ENCODE peak calls at places on chromosomes 11 and 22, in eight cellular contexts. Q, G, R, I, A, T, D and B are unnamed samples. For H3K9me3, the result is how much of the 10 kb centered on the place peaks cover.

GRCh38 chr11:133906241-133906640 is 50.5 kb downstream of the IGSF9B start:
- DNase-seq in I (no peak), G (peak), D (no peak), A (no peak), T (no peak), Q (no peak), R (no peak), B (no peak)

GRCh38 chr22:32237905-32238304 is 17.2 kb downstream of the SLC5A4 start:
- DNase-seq in I (no peak), R (no peak), T (no peak), D (no peak), Q (no peak), G (no peak), A (no peak), B (no peak)

GRCh38 chr11:78282821-78283220 is 94.1 kb downstream of the USP35 start:
- DNase-seq in D (no peak), T (no peak), A (no peak), R (no peak), G (no peak), I (no peak), Q (no peak), B (no peak)

GRCh38 chr11:16605440-16605970 is 132.9 kb upstream of the C11orf58 start:
- DNase-seq in Q (no peak), G (no peak), D (no peak), A (peak), T (no peak), R (peak), I (peak), B (no peak)

GRCh38 chr11:61542661-61543060 is 34.1 kb downstream of the LRRC10B start:
- DNase-seq in A (no peak), G (no peak), I (no peak), R (no peak), Q (no peak), T (no peak), D (no peak), B (no peak)

GRCh38 chr22:36419177-36419911 is 31.6 kb upstream of the MYH9 start:
- DNase-seq in I (no peak), G (no peak), T (no peak), R (peak), D (peak), Q (no peak), A (no peak), B (no peak)

GRCh38 chr11:133966924-133967598 is 10.3 kb upstream of the IGSF9B start:
- DNase-seq in A (peak), T (no peak), I (peak), D (no peak), Q (peak), G (peak), R (no peak), B (no peak)

GRCh38 chr11:76141901-76142300 is 64.4 kb downstream of the WNT11 start:
- DNase-seq in I (no peak), Q (no peak), T (no peak), R (peak), G (no peak), A (no peak), D (peak), B (no peak)

GRCh38 chr22:29268511-29269229 is 602 bp downstream of the EWSR1 start:
- DNase-seq in A (peak), Q (peak), D (peak), T (peak), G (peak), R (peak), I (peak), B (no peak)

GRCh38 chr11:27406498-27407354 is 43.7 kb upstream of the CCDC34 start:
- DNase-seq in Q (no peak), I (no peak), A (no peak), T (no peak), G (no peak), D (no peak), R (no peak), B (no peak)

GRCh38 chr22:30202531-30203006 is 44.0 kb downstream of the LIF start:
- DNase-seq in T (peak), Q (no peak), I (peak), R (peak), D (no peak), A (no peak), G (no peak), B (no peak)

GRCh38 chr11:2576536-2576935 is 123.3 kb downstream of the KCNQ1OT1 start:
- DNase-seq in I (no peak), T (no peak), D (no peak), R (no peak), Q (no peak), G (peak), A (peak), B (no peak)

GRCh38 chr11:95282337-95282751 is 51.3 kb upstream of the SESN3 start:
- DNase-seq in G (no peak), I (peak), Q (no peak), R (no peak), T (no peak), D (no peak), A (no peak), B (no peak)

GRCh38 chr11:26187639-26188038 is 144.3 kb upstream of the ANO3 start:
- DNase-seq in I (no peak), D (no peak), G (no peak), Q (no peak), T (peak), A (no peak), R (peak), B (no peak)

GRCh38 chr11:31106963-31107576 is 262.5 kb downstream of the DCDC1 start:
- DNase-seq in D (peak), I (peak), A (peak), R (peak), T (peak), G (no peak), Q (peak), B (no peak)

GRCh38 chr22:32482708-32483107 is 8.1 kb downstream of the FBXO7 start:
- DNase-seq in Q (no peak), D (no peak), R (peak), G (no peak), A (no peak), I (no peak), T (no peak), B (no peak)

GRCh38 chr22:26471522-26471921 is 12.1 kb downstream of the HPS4 start:
- DNase-seq in D (no peak), A (peak), Q (no peak), I (no peak), T (no peak), R (peak), G (no peak), B (no peak)

GRCh38 chr22:29434288-29434687 is 4.1 kb upstream of the RFPL1 start:
- DNase-seq in D (no peak), Q (no peak), G (no peak), T (no peak), A (no peak), I (no peak), R (no peak), B (no peak)

GRCh38 chr11:95764267-95764898 is 25.2 kb downstream of the FAM76B start:
- DNase-seq in R (peak), I (peak), A (no peak), T (no peak), G (no peak), Q (no peak), D (no peak), B (no peak)

GRCh38 chr11:44648109-44648508 is 78.7 kb upstream of the TSPAN18 start:
- DNase-seq in I (no peak), T (no peak), Q (no peak), R (no peak), G (no peak), D (no peak), A (no peak), B (no peak)

GRCh38 chr11:122045181-122045586 is 70.8 kb downstream of the BLID start:
- DNase-seq in D (no peak), G (no peak), I (no peak), T (no peak), A (no peak), Q (no peak), R (peak), B (no peak)

GRCh38 chr11:75261902-75262361 is 21.4 kb downstream of the TPBGL start:
- DNase-seq in G (peak), T (no peak), A (no peak), R (no peak), I (peak), D (no peak), Q (no peak), B (no peak)

GRCh38 chr11:62372871-62373270 is 35.6 kb downstream of the ASRGL1 start:
- DNase-seq in A (no peak), G (no peak), T (no peak), I (no peak), R (no peak), Q (no peak), D (peak), B (no peak)

GRCh38 chr22:43482310-43482625 is 70.5 kb downstream of the MPPED1 start:
- DNase-seq in A (no peak), D (no peak), G (no peak), R (no peak), Q (no peak), T (no peak), I (no peak), B (no peak)

GRCh38 chr11:72239849-72240460 is 4.0 kb downstream of the PHOX2A start:
- DNase-seq in G (peak), Q (no peak), R (no peak), D (no peak), T (no peak), A (peak), I (peak), B (no peak)

GRCh38 chr11:35968386-35969088 is 24.7 kb downstream of the LDLRAD3 start:
- DNase-seq in D (no peak), Q (no peak), G (no peak), T (no peak), I (no peak), A (no peak), R (peak), B (no peak)

GRCh38 chr11:31810779-31811647 is at the start of gene PAX6:
- DNase-seq in Q (no peak), A (peak), T (no peak), I (peak), D (peak), R (peak), G (no peak), B (no peak)

GRCh38 chr11:103031834-103032233 is 60.1 kb downstream of the DCUN1D5 start:
- DNase-seq in G (no peak), R (peak), D (no peak), I (no peak), T (no peak), A (no peak), Q (no peak), B (no peak)

GRCh38 chr22:24566899-24567511 is 11.2 kb downstream of the SNRPD3 start:
- DNase-seq in Q (no peak), G (no peak), R (no peak), T (no peak), D (no peak), I (no peak), A (no peak), B (no peak)

GRCh38 chr11:63870351-63871197 is 31.7 kb downstream of the MARK2 start:
- DNase-seq in A (no peak), R (peak), I (no peak), D (no peak), T (no peak), G (no peak), Q (no peak), B (no peak)

GRCh38 chr11:63867511-63867910 is 28.6 kb downstream of the MARK2 start:
- DNase-seq in R (no peak), Q (no peak), D (no peak), T (no peak), I (no peak), G (no peak), A (no peak), B (no peak)

GRCh38 chr11:63869171-63869591 is 30.3 kb downstream of the MARK2 start:
- DNase-seq in A (no peak), T (no peak), I (no peak), G (no peak), Q (no peak), D (no peak), R (no peak), B (no peak)

GRCh38 chr11:63869686-63870085 is 30.8 kb downstream of the MARK2 start:
- DNase-seq in T (no peak), Q (peak), I (no peak), G (peak), D (no peak), A (no peak), R (no peak), B (no peak)

GRCh38 chr11:63868399-63869064 is 29.6 kb downstream of the MARK2 start:
- DNase-seq in D (no peak), A (no peak), T (peak), R (no peak), G (no peak), I (no peak), Q (no peak), B (no peak)
- H3K27ac ChIP-seq in D (peak), A (no peak), T (no peak), R (no peak), G (no peak), I (no peak), Q (no peak), B (peak)

GRCh38 chr22:49866646-49867045 is 13.0 kb downstream of the ZBED4 start:
- DNase-seq in T (no peak), R (no peak), Q (no peak), A (no peak), G (no peak), I (no peak), D (no peak), B (no peak)
- H3K9me3 ChIP-seq in T (half or more), R (under half), Q (under half), A (under half), G (under half), I (under half), D (under half), B (under half)

GRCh38 chr11:22666700-22667439 is 459 bp downstream of the GAS2 start:
- DNase-seq in I (peak), T (no peak), A (peak), D (no peak), Q (no peak), R (no peak), G (no peak), B (no peak)

GRCh38 chr11:22668005-22668796 is 1.8 kb downstream of the GAS2 start:
- DNase-seq in I (no peak), G (no peak), T (no peak), A (no peak), R (no peak), D (no peak), Q (no peak), B (no peak)

GRCh38 chr11:22670803-22671202 is 4.4 kb downstream of the GAS2 start:
- DNase-seq in T (no peak), R (peak), G (no peak), A (no peak), I (no peak), D (no peak), Q (no peak), B (no peak)

GRCh38 chr11:22669368-22669767 is 3.0 kb downstream of the GAS2 start:
- DNase-seq in A (no peak), T (no peak), Q (no peak), G (no peak), I (no peak), R (no peak), D (no peak), B (no peak)

DNA sequence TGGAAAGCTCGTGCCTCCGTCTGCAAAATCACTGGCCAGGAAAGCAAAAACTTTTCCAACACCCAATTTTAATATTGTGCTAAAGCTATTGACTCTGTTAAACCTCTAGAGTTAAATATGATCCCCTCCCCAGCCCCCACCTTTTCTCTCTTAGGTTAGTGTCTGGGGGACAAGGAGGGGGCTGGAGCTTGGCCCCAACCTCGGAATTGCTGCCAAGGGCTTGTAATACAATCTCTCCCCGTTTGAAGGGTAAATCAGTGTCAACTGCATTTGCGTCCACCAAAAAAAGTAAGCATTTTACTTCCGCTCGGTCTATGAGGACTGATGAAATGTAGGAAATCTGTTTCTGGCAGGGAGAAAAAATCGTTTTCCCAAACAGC is at the start of gene GAS2:
- DNase-seq in R (peak), T (no peak), A (no peak), I (no peak), D (no peak), Q (no peak), G (no peak), B (no peak)
- H3K4me3 ChIP-seq in R (peak), T (peak), A (peak), I (peak), D (peak), Q (peak), G (no peak), B (peak)

GRCh38 chr11:110827276-110827675 is 115.0 kb upstream of the ARHGAP20 start:
- DNase-seq in T (no peak), D (no peak), G (no peak), A (no peak), R (no peak), I (no peak), Q (no peak), B (no peak)
- H3K27ac ChIP-seq in T (no peak), D (no peak), G (no peak), A (no peak), R (no peak), I (no peak), Q (no peak), B (no peak)

GRCh38 chr11:115696472-115697011 is 192.3 kb upstream of the CADM1 start:
- DNase-seq in A (no peak), G (no peak), I (no peak), Q (no peak), T (no peak), D (no peak), R (no peak), B (no peak)

GRCh38 chr11:115701284-115701875 is 197.2 kb upstream of the CADM1 start:
- DNase-seq in G (no peak), Q (no peak), A (no peak), I (no peak), T (no peak), R (no peak), D (no peak), B (no peak)

GRCh38 chr11:115698243-115698642 is 194.0 kb upstream of the CADM1 start:
- DNase-seq in Q (no peak), I (no peak), R (no peak), G (no peak), D (no peak), T (no peak), A (no peak), B (no peak)

GRCh38 chr11:115699326-115699725 is 195.1 kb upstream of the CADM1 start:
- DNase-seq in A (no peak), G (no peak), I (no peak), Q (no peak), R (no peak), D (no peak), T (no peak), B (no peak)

GRCh38 chr11:115699733-115700132 is 195.5 kb upstream of the CADM1 start:
- DNase-seq in T (peak), D (no peak), R (peak), Q (no peak), I (no peak), A (no peak), G (no peak), B (no peak)
- H3K9me3 ChIP-seq in T (under half), D (under half), R (under half), Q (under half), I (under half), A (under half), G (under half), B (under half)

DNA sequence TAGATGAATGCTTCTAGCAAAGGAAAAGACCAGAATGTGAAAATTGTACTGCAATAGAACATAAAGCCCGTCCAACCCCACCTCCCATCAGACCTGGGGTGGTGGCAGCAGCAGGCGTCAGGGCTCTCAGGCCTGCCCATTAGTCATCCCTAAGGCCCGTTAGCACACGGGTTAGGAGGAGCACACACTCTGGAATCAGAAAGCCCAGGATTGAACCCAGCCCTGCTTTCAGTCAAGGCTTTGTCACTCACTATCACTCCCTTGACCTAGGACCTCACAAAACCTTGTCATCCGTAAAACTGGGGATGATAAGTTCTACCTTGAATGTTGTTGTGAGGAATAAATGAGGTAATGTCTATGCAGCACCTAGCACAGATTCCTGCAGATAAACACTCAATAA is 26.9 kb downstream of the MICAL3 start:
- DNase-seq in G (no peak), I (no peak), Q (no peak), T (no peak), D (no peak), R (no peak), A (no peak), B (no peak)
- H3K4me3 ChIP-seq in G (no peak), I (no peak), Q (no peak), T (no peak), D (no peak), R (no peak), A (no peak), B (no peak)

GRCh38 chr11:692824-693414 is 2.1 kb downstream of the DEAF1 start:
- DNase-seq in A (no peak), R (no peak), D (no peak), G (peak), I (no peak), T (no peak), Q (no peak), B (no peak)

GRCh38 chr11:694563-695331 is at the start of gene DEAF1:
- DNase-seq in T (peak), I (peak), Q (peak), A (peak), D (peak), G (peak), R (peak), B (no peak)

GRCh38 chr11:693415-693831 is 1.6 kb downstream of the DEAF1 start:
- DNase-seq in A (no peak), T (no peak), I (peak), G (no peak), Q (no peak), D (no peak), R (no peak), B (no peak)

GRCh38 chr11:695332-695605 is 247 bp upstream of the DEAF1 start:
- DNase-seq in D (no peak), T (no peak), I (no peak), Q (no peak), R (no peak), A (no peak), G (no peak), B (no peak)

GRCh38 chr11:693887-694562 is 997 bp downstream of the DEAF1 start:
- DNase-seq in G (peak), Q (no peak), D (no peak), I (no peak), R (no peak), A (no peak), T (no peak), B (no peak)
- H3K27ac ChIP-seq in G (peak), Q (peak), D (peak), I (no peak), R (no peak), A (peak), T (peak), B (peak)

DNA sequence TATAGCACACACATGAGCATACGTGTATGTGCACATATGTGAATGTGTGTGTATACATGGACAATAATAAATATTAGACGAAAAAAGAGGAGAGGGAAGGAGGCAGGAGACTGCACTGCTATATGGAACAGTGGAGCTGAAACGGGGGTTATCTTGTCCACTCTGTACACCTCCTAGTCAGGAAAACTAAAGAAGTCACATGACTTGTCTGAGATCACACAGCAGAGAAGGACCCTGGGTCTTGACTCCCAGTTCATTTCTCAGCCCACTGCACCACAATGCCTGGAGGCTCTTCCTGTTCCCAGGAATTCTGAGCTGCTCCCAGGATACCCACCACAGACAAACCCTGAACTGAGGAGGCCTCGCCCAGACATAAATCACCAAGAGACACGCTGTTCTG is 349.6 kb downstream of the CTTN start:
- DNase-seq in I (no peak), A (no peak), Q (no peak), T (no peak), D (no peak), R (no peak), G (no peak), B (no peak)
- H3K9me3 ChIP-seq in I (under half), A (under half), Q (under half), T (under half), D (under half), R (under half), G (under half), B (under half)